ENCODE peak calls at places on chromosome 10, in nine cellular contexts. C, T, P, B, U, H, Q, A and R are unnamed samples.

GRCh38 chr10:3172081-3172445 is 519 bp downstream of the PITRM1 start:
- DNase-seq in B (peak), C (peak), U (no peak), Q (peak), P (no peak), H (no peak), A (peak), T (no peak), R (peak)

GRCh38 chr10:84896909-84897308 is 568.5 kb downstream of the CCSER2 start:
- DNase-seq in B (no peak), T (no peak), H (no peak), P (no peak), C (no peak), A (no peak), Q (no peak), U (no peak), R (no peak)

GRCh38 chr10:105189464-105189800 is 548.3 kb downstream of the SORCS3 start:
- DNase-seq in B (no peak), H (no peak), T (no peak), U (no peak), P (no peak), C (peak), A (peak), Q (no peak), R (no peak)

GRCh38 chr10:3757638-3758490 is 27.1 kb downstream of the KLF6 start:
- DNase-seq in T (no peak), U (no peak), B (peak), A (no peak), P (peak), H (no peak), C (no peak), Q (no peak), R (no peak)

GRCh38 chr10:21479553-21480315 is 45.7 kb downstream of the SKIDA1 start:
- DNase-seq in B (no peak), H (no peak), C (no peak), P (no peak), A (no peak), Q (no peak), T (no peak), U (no peak), R (no peak)

GRCh38 chr10:28411648-28412047 is 108.8 kb upstream of the MPP7 start:
- DNase-seq in C (no peak), A (peak), B (no peak), P (peak), T (no peak), H (no peak), Q (no peak), U (no peak), R (no peak)

GRCh38 chr10:69179089-69179742 is 818 bp upstream of the SUPV3L1 start:
- DNase-seq in Q (no peak), C (no peak), H (no peak), T (peak), B (no peak), A (peak), U (no peak), P (no peak), R (no peak)

GRCh38 chr10:130708465-130708864 is 572.3 kb downstream of the GLRX3 start:
- DNase-seq in Q (no peak), P (no peak), A (no peak), B (no peak), T (peak), H (no peak), U (no peak), C (no peak), R (no peak)

GRCh38 chr10:3783721-3784432 is 1.1 kb downstream of the KLF6 start:
- DNase-seq in A (peak), Q (peak), B (peak), C (no peak), T (peak), H (no peak), U (peak), P (peak), R (peak)

GRCh38 chr10:133458021-133458709 is 4.4 kb downstream of the SCART1 start:
- DNase-seq in H (no peak), B (no peak), U (no peak), C (no peak), P (no peak), Q (no peak), T (no peak), A (no peak), R (no peak)

GRCh38 chr10:11813855-11814557 is 9.2 kb upstream of the PROSER2 start:
- DNase-seq in B (peak), U (no peak), C (no peak), A (no peak), T (no peak), Q (no peak), H (no peak), P (no peak), R (peak)

GRCh38 chr10:17771027-17771426 is 19.0 kb downstream of the TMEM236 start:
- DNase-seq in T (no peak), P (no peak), U (no peak), Q (no peak), B (no peak), C (no peak), H (no peak), A (no peak), R (no peak)

GRCh38 chr10:11237571-11237970 is 219.9 kb downstream of the CELF2 start:
- DNase-seq in T (no peak), U (no peak), P (peak), B (no peak), H (no peak), A (no peak), Q (no peak), C (no peak), R (no peak)

GRCh38 chr10:34116780-34117179 is 698.3 kb downstream of the PARD3 start:
- DNase-seq in U (no peak), Q (peak), C (no peak), A (no peak), P (no peak), B (no peak), T (no peak), H (no peak), R (no peak)

GRCh38 chr10:89478085-89478738 is 57.2 kb downstream of the SLC16A12 start:
- DNase-seq in T (no peak), B (no peak), C (peak), H (no peak), U (no peak), A (no peak), P (peak), Q (peak), R (peak)
- TF ChIP-seq CTCF in T (no peak), B (no peak), C (peak), H (no peak), U (no peak), A (no peak), P (no peak), Q (no peak), R (peak)

GRCh38 chr10:99520040-99520803 is 12.5 kb upstream of the NKX2-3 start:
- DNase-seq in U (no peak), P (no peak), C (no peak), H (no peak), T (no peak), Q (no peak), A (no peak), B (no peak), R (no peak)
- H3K4me3 ChIP-seq in U (no peak), P (no peak), C (no peak), H (no peak), T (no peak), Q (peak), A (no peak), B (no peak), R (no peak)

GRCh38 chr10:1379601-1380000 is 323.4 kb downstream of the WDR37 start:
- DNase-seq in Q (peak), C (no peak), P (no peak), A (no peak), B (no peak), T (no peak), U (no peak), H (no peak), R (no peak)
- TF ChIP-seq CTCF in Q (no peak), C (no peak), P (no peak), A (no peak), B (no peak), T (no peak), U (no peak), H (no peak), R (no peak)

GRCh38 chr10:50416181-50416824 is 165.0 kb upstream of the ASAH2 start:
- DNase-seq in P (peak), B (peak), U (no peak), Q (no peak), T (no peak), H (no peak), A (peak), C (no peak), R (peak)
- H3K4me3 ChIP-seq in P (peak), B (no peak), U (no peak), Q (no peak), T (no peak), H (peak), A (peak), C (no peak), R (peak)

GRCh38 chr10:112797221-112797620 is 152.8 kb upstream of the TCF7L2 start:
- DNase-seq in Q (no peak), U (no peak), P (no peak), B (no peak), A (no peak), C (no peak), H (no peak), T (no peak), R (no peak)

GRCh38 chr10:112799726-112800510 is 150.1 kb upstream of the TCF7L2 start:
- DNase-seq in Q (no peak), H (no peak), C (no peak), P (no peak), U (no peak), A (no peak), B (no peak), T (no peak), R (no peak)

GRCh38 chr10:112801004-112801403 is 149.0 kb upstream of the TCF7L2 start:
- DNase-seq in P (no peak), U (no peak), A (no peak), B (no peak), H (no peak), T (no peak), C (no peak), Q (no peak), R (no peak)

GRCh38 chr10:112797908-112798307 is 152.1 kb upstream of the TCF7L2 start:
- DNase-seq in Q (no peak), A (no peak), H (no peak), C (no peak), B (no peak), U (no peak), P (no peak), T (no peak), R (no peak)

DNA sequence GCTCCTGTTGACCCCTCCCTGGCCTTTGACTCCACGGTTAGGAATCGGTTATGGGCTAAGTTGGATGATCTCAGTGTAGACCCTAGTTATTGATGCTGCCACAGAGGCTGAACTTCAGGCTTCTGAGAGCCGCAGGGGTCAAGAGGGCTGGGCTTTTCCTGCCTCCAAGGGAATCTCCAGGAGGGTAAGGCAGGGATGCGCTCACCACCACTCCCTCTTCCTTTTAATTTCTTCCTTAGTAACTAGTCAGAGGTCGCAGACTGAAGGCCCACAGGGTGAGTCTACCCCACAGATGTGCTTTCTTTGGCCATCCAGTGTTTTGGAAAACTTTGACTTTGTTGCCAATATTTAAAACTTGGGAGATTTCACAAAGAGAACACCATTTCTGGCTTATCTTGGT is 151.0 kb upstream of the TCF7L2 start:
- DNase-seq in T (no peak), C (no peak), B (no peak), U (no peak), Q (no peak), A (no peak), H (no peak), P (no peak), R (no peak)
- TF ChIP-seq CTCF in T (no peak), C (no peak), B (no peak), U (no peak), Q (no peak), A (no peak), H (no peak), P (no peak), R (no peak)

GRCh38 chr10:120949511-120950102 is 98.4 kb downstream of the WDR11 start:
- DNase-seq in T (no peak), H (no peak), A (no peak), U (no peak), P (no peak), B (no peak), Q (no peak), C (no peak), R (peak)
- H3K4me3 ChIP-seq in T (peak), H (peak), A (peak), U (peak), P (no peak), B (peak), Q (peak), C (peak), R (peak)

GRCh38 chr10:127243490-127244272 is 47.3 kb upstream of the INSYN2A start:
- DNase-seq in U (no peak), A (peak), H (no peak), P (no peak), C (peak), T (peak), B (peak), Q (peak), R (peak)
- TF ChIP-seq CTCF in U (no peak), A (peak), H (peak), P (no peak), C (peak), T (peak), B (peak), Q (peak), R (peak)